ENCODE peak calls at places on chromosomes 1 and 21, in eight cellular contexts. N is right lobe of liver, M is ovary, D is stomach, X is IMR-90, Z is gastrocnemius medialis, Q is K562, K is transverse colon. L is an unnamed sample.

GRCh38 chr1:33512612-33513011 is 40.2 kb downstream of the ZSCAN20 start:
- DNase-seq in N (no peak), M (no peak), D (no peak), X (no peak), Z (no peak), Q (no peak), K (no peak), L (no peak)

GRCh38 chr1:188027613-188028012 is 1198.9 kb downstream of the PLA2G4A start:
- DNase-seq in N (no peak), M (no peak), D (no peak), X (peak; percentile 97), Z (no peak), Q (no peak), K (no peak), L (no peak)

GRCh38 chr1:6491076-6491449 is 404 bp downstream of the PLEKHG5 start:
- DNase-seq in N (no peak), M (no peak), D (no peak), X (no peak), Z (no peak), Q (no peak), K (no peak), L (no peak)

GRCh38 chr1:109978761-109979488 is 5.6 kb upstream of the AHCYL1 start:
- DNase-seq in N (no peak), M (no peak), D (no peak), X (peak; percentile 32), Z (no peak), Q (no peak), K (no peak), L (no peak)

GRCh38 chr1:70945266-70945665 is 102.3 kb downstream of the PTGER3 start:
- DNase-seq in N (no peak), M (no peak), D (peak; percentile 38), X (no peak), Z (no peak), Q (no peak), K (no peak), L (no peak)

GRCh38 chr1:20698195-20698910 is 19.5 kb downstream of the KIF17 start:
- DNase-seq in N (no peak), M (no peak), D (no peak), X (peak; percentile 89), Z (no peak), Q (no peak), K (no peak), L (no peak)

GRCh38 chr1:54275349-54275748 is 75.4 kb downstream of the MRPL37 start:
- DNase-seq in N (peak; percentile 84), M (peak; percentile 77), D (peak; percentile 72), X (peak; percentile 51), Z (peak; percentile 40), Q (no peak), K (peak; percentile 36), L (no peak)

GRCh38 chr1:109258481-109259466 is 9.4 kb downstream of the CELSR2 start:
- DNase-seq in N (no peak), M (no peak), D (no peak), X (no peak), Z (no peak), Q (no peak), K (no peak), L (no peak)

GRCh38 chr1:44616991-44617702 is 57.1 kb downstream of the TMEM53 start:
- DNase-seq in N (peak; percentile 67), M (no peak), D (no peak), X (peak; percentile 34), Z (no peak), Q (peak; percentile 57), K (peak; percentile 26), L (peak; percentile 54)

GRCh38 chr1:183776731-183777130 is 28.2 kb upstream of the RGL1 start:
- DNase-seq in N (no peak), M (no peak), D (no peak), X (peak; percentile 53), Z (no peak), Q (no peak), K (no peak), L (no peak)

GRCh38 chr1:73359001-73359400 is 839.0 kb downstream of the LRRIQ3 start:
- DNase-seq in N (no peak), M (no peak), D (no peak), X (no peak), Z (no peak), Q (no peak), K (no peak), L (no peak)

GRCh38 chr1:26961826-26962225 is 1.6 kb upstream of the KDF1 start:
- DNase-seq in N (no peak), M (no peak), D (no peak), X (peak; percentile 98), Z (no peak), Q (no peak), K (no peak), L (no peak)

GRCh38 chr1:224799083-224799482 is 130.4 kb upstream of the DNAH14 start:
- DNase-seq in N (no peak), M (no peak), D (no peak), X (no peak), Z (no peak), Q (no peak), K (no peak), L (no peak)

GRCh38 chr21:36478207-36478701 is 1.7 kb downstream of the CLDN14 start:
- DNase-seq in N (no peak), M (no peak), D (no peak), X (peak; percentile 88), Z (no peak), Q (no peak), K (no peak), L (peak; percentile 24)

GRCh38 chr1:150973258-150973825 is 1.3 kb downstream of the CERS2 start:
- DNase-seq in N (no peak), M (peak; percentile 41), D (peak; percentile 29), X (no peak), Z (no peak), Q (no peak), K (peak; percentile 20), L (peak; percentile 86)

GRCh38 chr1:211578640-211579433 is at the start of gene SLC30A1:
- DNase-seq in N (peak; percentile 100), M (peak; percentile 100), D (peak; percentile 100), X (peak; percentile 97), Z (peak; percentile 98), Q (peak; percentile 100), K (peak; percentile 100), L (peak; percentile 99)
- TF ChIP-seq POLR2A in N (peak; percentile 97), M (peak; percentile 79), D (no peak), X (peak; percentile 74), Z (peak; percentile 87), Q (peak; percentile 82), K (peak; percentile 97), L (peak; percentile 36)

GRCh38 chr21:14383596-14384210 is 757 bp upstream of the HSPA13 start:
- DNase-seq in N (no peak), M (no peak), D (no peak), X (peak; percentile 5), Z (no peak), Q (no peak), K (no peak), L (no peak)
- TF ChIP-seq CTCF in N (no peak), M (no peak), D (no peak), X (no peak), Z (no peak), Q (no peak), K (no peak), L (no peak)

DNA sequence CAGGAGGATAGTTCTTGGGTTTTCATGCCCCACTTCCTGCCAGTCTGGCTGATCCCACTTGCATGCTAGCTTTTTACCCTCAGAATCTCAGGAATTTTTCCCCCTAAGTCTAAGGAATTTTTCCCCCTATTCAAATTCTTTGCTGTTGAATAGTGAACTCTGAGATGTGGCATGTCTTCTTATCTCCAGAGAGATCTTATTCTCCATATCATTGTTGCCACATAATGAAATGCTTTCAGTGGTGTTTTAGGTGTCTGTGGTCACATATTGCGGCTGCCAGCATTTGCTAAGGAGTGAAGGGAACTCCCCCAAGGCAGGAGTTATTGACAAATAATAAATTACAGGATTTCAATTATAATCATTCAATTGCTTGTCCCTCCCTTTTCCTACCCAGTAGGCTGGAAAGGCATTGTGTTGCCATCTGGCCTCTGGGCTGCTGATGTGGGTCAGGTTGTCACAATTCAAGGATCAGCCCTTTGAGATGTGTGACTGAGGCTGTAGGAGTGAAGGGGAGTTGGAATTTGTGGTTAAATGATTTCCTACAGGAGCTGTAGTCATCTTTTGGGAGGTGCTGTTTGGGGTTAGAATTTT is 3.9 kb upstream of the FLG start:
- DNase-seq in N (no peak), M (no peak), D (no peak), X (no peak), Z (no peak), Q (no peak), K (no peak), L (no peak)
- H3K9me3 ChIP-seq in N (no peaks in the 10 kb centered on the region), M (no peaks in the 10 kb centered on the region), D (no peaks in the 10 kb centered on the region), X (no peaks in the 10 kb centered on the region), Z (no peaks in the 10 kb centered on the region), Q (no peaks in the 10 kb centered on the region), K (no peaks in the 10 kb centered on the region), L (no peaks in the 10 kb centered on the region)

DNA sequence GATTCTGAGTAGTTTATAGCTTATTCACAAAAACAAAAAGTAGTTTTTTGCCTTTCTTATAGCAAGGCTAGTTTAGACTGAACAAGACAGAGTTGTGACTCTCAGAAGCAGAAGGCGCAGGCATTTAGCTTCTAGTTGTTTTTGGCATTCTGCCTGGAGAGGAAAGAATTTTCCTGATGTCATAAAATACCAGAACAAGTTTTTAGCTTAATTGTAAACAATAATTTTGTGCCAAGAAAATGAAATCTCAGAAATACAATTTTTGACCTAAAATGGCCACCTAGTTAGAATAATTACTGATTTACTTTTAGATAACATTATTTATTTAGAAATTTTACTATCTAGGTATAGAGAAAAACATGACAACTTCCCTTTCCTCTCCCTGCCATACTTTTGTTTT is 1.0 kb downstream of the DNAJB4 start:
- DNase-seq in N (no peak), M (peak; percentile 48), D (no peak), X (peak; percentile 94), Z (no peak), Q (no peak), K (peak; percentile 17), L (no peak)
- TF ChIP-seq POLR2A in N (peak; percentile 61), M (no peak), D (no peak), X (peak; percentile 83), Z (peak; percentile 52), Q (no peak), K (peak; percentile 57), L (no peak)

DNA sequence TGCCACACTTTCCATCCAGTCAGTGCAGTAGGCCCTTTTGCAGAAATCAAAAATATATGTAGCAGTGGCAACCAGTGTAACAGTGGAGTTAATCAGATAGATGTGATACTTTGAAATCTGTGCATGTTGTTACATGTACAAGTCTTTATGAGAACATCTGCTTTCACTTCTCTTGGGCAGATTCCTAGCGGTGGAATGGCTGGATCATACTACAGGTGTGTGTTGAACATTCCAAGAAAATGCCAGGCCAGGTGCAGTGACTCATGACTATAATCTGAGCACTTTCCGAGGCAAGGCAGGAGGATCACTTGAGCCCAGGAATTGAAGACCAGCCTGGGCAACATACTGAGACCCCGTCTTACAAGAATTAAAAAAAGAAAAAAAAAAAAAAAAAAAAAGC is 55.3 kb downstream of the GNB1 start:
- DNase-seq in N (no peak), M (no peak), D (no peak), X (no peak), Z (no peak), Q (no peak), K (no peak), L (no peak)
- TF ChIP-seq CTCF in N (no peak), M (no peak), D (no peak), X (no peak), Z (no peak), Q (no peak), K (no peak), L (no peak)

GRCh38 chr1:174315239-174315638 is 132.5 kb upstream of the GPR52 start:
- DNase-seq in N (no peak), M (no peak), D (no peak), X (no peak), Z (no peak), Q (no peak), K (no peak), L (no peak)
- H3K9me3 ChIP-seq in N (peaks cover 12% of the 10 kb centered on the region), M (no peaks in the 10 kb centered on the region), D (peaks cover 40% of the 10 kb centered on the region), X (peaks cover 1% of the 10 kb centered on the region), Z (peaks cover 5% of the 10 kb centered on the region), Q (peaks cover 4% of the 10 kb centered on the region), K (peaks cover 34% of the 10 kb centered on the region), L (peaks cover 92% of the 10 kb centered on the region)